ENCODE peak calls at places on chromosome 7, in seven cellular contexts. V, S, N, Q, D, P and W are unnamed samples.

GRCh38 chr7:2071133-2071832 is 161.5 kb downstream of the MAD1L1 start:
- DNase-seq in V (no peak), S (no peak), N (no peak), Q (no peak), D (no peak), P (no peak), W (no peak)

GRCh38 chr7:122544463-122544862 is 154.5 kb downstream of the RNF133 start:
- DNase-seq in V (no peak), S (no peak), N (no peak), Q (no peak), D (no peak), P (no peak), W (no peak)

GRCh38 chr7:76303829-76304505 is 1.5 kb downstream of the HSPB1 start:
- DNase-seq in V (peak; percentile 74), S (peak; percentile 50), N (peak; percentile 66), Q (no peak), D (no peak), P (no peak), W (peak; percentile 30)

GRCh38 chr7:46627038-46627315 is 705.9 kb upstream of the IGFBP3 start:
- DNase-seq in V (no peak), S (peak; percentile 74), N (no peak), Q (no peak), D (no peak), P (peak; percentile 18), W (no peak)

GRCh38 chr7:32019008-32019578 is 51.1 kb downstream of the PDE1C start:
- DNase-seq in V (no peak), S (peak; percentile 25), N (no peak), Q (no peak), D (no peak), P (no peak), W (peak; percentile 29)

GRCh38 chr7:13037216-13037615 is 349.8 kb downstream of the ARL4A start:
- DNase-seq in V (no peak), S (peak; percentile 94), N (no peak), Q (no peak), D (no peak), P (no peak), W (no peak)

GRCh38 chr7:108294595-108294994 is 161.6 kb downstream of the NRCAM start:
- DNase-seq in V (no peak), S (no peak), N (no peak), Q (no peak), D (no peak), P (no peak), W (no peak)

GRCh38 chr7:128274890-128275603 is 34.0 kb downstream of the LEP start:
- DNase-seq in V (no peak), S (no peak), N (no peak), Q (no peak), D (no peak), P (no peak), W (no peak)

GRCh38 chr7:137944168-137944567 is 57.7 kb downstream of the CREB3L2 start:
- DNase-seq in V (no peak), S (peak; percentile 95), N (peak; percentile 23), Q (no peak), D (no peak), P (no peak), W (peak; percentile 93)

GRCh38 chr7:137937202-137937560 is 64.7 kb downstream of the CREB3L2 start:
- DNase-seq in V (peak; percentile 45), S (peak; percentile 74), N (no peak), Q (peak; percentile 31), D (peak; percentile 53), P (no peak), W (peak; percentile 60)

GRCh38 chr7:137943132-137943551 is 58.7 kb downstream of the CREB3L2 start:
- DNase-seq in V (no peak), S (peak; percentile 98), N (no peak), Q (no peak), D (no peak), P (peak; percentile 66), W (peak; percentile 96)

GRCh38 chr7:137942459-137943115 is 59.3 kb downstream of the CREB3L2 start:
- DNase-seq in V (no peak), S (peak; percentile 48), N (no peak), Q (no peak), D (no peak), P (no peak), W (no peak)

DNA sequence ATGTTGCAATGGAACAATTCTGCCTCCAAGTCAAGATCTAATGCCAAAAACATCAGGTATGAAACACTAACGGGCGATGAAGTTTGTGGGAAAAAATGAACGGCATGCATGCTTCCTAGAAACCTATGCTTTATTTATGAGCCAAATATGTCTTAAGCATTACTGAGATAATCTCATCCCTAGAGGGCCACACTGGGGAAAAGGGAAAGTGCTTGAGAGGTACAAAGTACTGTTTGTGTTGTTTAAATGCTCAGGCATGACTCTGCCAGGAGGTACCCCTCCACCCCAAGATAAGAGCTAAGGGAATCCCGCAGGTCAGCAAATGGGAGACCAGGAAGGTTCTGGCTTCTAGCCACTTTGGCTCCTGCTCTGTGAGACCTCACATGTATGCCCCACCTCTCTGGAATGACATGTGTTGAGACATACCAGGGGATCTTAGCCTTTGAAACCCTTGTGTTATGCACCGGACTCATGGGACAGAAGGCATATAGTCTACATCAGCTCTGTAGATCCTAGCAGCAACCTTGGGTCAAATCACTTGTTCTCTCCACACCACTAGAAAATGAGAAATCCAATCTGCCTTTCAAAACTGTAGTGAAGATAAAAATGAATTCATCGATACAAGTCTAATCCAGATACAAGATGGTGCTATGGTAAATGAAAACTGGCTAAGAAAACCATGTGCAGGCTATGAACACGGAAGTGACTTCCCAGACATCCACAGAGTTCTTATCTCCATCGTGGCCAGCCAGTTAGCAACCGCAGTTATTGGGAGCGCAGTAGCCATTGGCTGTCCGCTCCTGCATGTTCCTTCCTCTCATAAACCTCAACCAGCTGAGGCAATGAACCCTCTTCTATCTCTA is 61.0 kb downstream of the CREB3L2 start:
- DNase-seq in V (no peak), S (peak; percentile 80), N (no peak), Q (peak; percentile 79), D (no peak), P (no peak), W (peak; percentile 67)
- TF ChIP-seq CTCF in V (no peak), S (no peak), N (no peak), Q (no peak), D (no peak), P (no peak), W (no peak)

GRCh38 chr7:5230272-5231067 is 40.4 kb downstream of the WIPI2 start:
- DNase-seq in V (no peak), S (no peak), N (no peak), Q (no peak), D (no peak), P (no peak), W (no peak)

GRCh38 chr7:5231811-5232484 is 41.9 kb downstream of the WIPI2 start:
- DNase-seq in V (no peak), S (no peak), N (no peak), Q (peak; percentile 54), D (peak; percentile 56), P (no peak), W (no peak)

GRCh38 chr7:5229451-5230271 is 39.6 kb downstream of the WIPI2 start:
- DNase-seq in V (no peak), S (no peak), N (no peak), Q (no peak), D (no peak), P (no peak), W (no peak)

GRCh38 chr7:5232485-5232837 is 42.4 kb downstream of the WIPI2 start:
- DNase-seq in V (no peak), S (no peak), N (no peak), Q (no peak), D (no peak), P (no peak), W (no peak)

DNA sequence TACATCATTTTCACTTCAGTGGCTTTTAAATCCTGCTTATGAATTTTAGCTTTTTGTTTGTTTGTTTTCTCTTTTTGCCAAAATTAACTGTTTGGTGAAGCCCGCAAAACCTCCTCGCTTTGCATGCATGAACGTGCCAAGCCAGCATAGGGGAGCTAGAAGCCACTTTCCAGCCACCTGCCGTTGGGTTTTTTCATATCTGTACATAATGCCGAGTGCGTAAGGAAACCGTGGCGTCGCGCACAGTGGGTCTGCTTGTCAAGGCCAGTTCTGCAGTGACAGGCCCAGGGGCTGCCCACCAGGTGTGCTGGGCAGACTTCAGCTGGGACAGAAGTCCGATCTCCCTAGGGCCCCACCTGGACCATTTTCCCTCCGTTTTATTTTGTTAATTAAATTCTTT is 41.1 kb downstream of the WIPI2 start:
- DNase-seq in V (no peak), S (no peak), N (no peak), Q (no peak), D (no peak), P (no peak), W (no peak)
- H3K4me3 ChIP-seq in V (no peak overlapping the region), S (no peak overlapping the region), N (no peak overlapping the region), Q (no peak overlapping the region), D (no peak overlapping the region), P (no peak overlapping the region), W (no peak overlapping the region)

DNA sequence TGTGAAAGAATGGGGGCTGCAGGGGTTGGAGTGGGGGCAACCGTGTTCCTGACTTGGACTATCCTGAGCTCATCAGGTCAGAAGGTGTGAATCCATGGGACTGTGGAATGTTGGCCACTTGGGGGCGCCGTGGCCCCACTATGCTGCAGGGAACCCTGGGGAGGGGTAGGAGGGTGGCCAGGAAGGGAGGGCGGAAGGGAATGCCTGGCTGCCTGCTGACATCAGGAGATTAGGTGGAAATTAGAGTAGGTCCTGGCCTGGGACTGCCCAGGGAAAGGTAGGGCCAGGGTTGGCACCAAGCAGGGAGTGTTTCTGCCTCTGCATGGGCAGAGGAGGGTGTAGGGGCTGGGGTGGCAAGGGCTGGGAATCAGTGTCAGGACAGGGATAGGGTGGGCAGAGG is 65.8 kb upstream of the PRSS58 start:
- DNase-seq in V (peak; percentile 9), S (no peak), N (peak; percentile 57), Q (peak; percentile 86), D (no peak), P (no peak), W (no peak)
- TF ChIP-seq CTCF in V (peak; percentile 72), S (peak; percentile 13), N (peak; percentile 66), Q (peak; percentile 25), D (no peak), P (no peak), W (peak; percentile 33)

GRCh38 chr7:18509491-18509890 is 13.9 kb downstream of the HDAC9 start:
- DNase-seq in V (peak; percentile 58), S (peak; percentile 4), N (no peak), Q (no peak), D (no peak), P (no peak), W (peak; percentile 35)

GRCh38 chr7:18518555-18518954 is 23.0 kb downstream of the HDAC9 start:
- DNase-seq in V (no peak), S (no peak), N (no peak), Q (no peak), D (no peak), P (no peak), W (no peak)

GRCh38 chr7:18511351-18511750 is 15.8 kb downstream of the HDAC9 start:
- DNase-seq in V (no peak), S (no peak), N (no peak), Q (no peak), D (no peak), P (no peak), W (no peak)

GRCh38 chr7:18513343-18513742 is 17.8 kb downstream of the HDAC9 start:
- DNase-seq in V (no peak), S (no peak), N (no peak), Q (no peak), D (no peak), P (no peak), W (no peak)

GRCh38 chr7:18515067-18515466 is 19.5 kb downstream of the HDAC9 start:
- DNase-seq in V (no peak), S (peak; percentile 67), N (no peak), Q (no peak), D (no peak), P (no peak), W (no peak)
- H3K4me3 ChIP-seq in V (no peak overlapping the region), S (no peak overlapping the region), N (no peak overlapping the region), Q (no peak overlapping the region), D (no peak overlapping the region), P (no peak overlapping the region), W (no peak overlapping the region)